ENCODE peak calls at places on chromosomes 11 and 22, in eight cellular contexts. O is cardiac fibroblast, M is tibial artery, W is GM20000, T is HepG2, P is brain microvascular endothelial cell, V is coronary artery, A is A549. B is an unnamed sample.
A peak's percentile ranks its signal among the peaks of the same experiment; 100 is the strongest.

GRCh38 chr11:862028-862703 is 19.5 kb downstream of the TSPAN4 start:
- DNase-seq in T (no peak), P (no peak), V (no peak), A (no peak), M (no peak), W (no peak), O (no peak), B (no peak)

GRCh38 chr11:19766810-19767209 is 54.2 kb downstream of the NAV2 start:
- DNase-seq in V (no peak), O (no peak), W (no peak), M (no peak), T (no peak), A (no peak), P (no peak), B (no peak)

GRCh38 chr22:19873960-19874306 is 19.3 kb upstream of the GNB1L start:
- DNase-seq in A (no peak), T (no peak), V (peak; percentile 72), W (no peak), M (peak; percentile 57), P (no peak), O (no peak), B (no peak)

GRCh38 chr11:116725434-116726221 is 47.2 kb downstream of the BUD13 start:
- DNase-seq in P (peak; percentile 53), O (peak; percentile 72), V (no peak), A (no peak), M (no peak), W (no peak), T (no peak), B (no peak)

GRCh38 chr22:23689414-23689813 is 1.4 kb upstream of the RGL4 start:
- DNase-seq in P (no peak), W (no peak), T (no peak), M (no peak), V (no peak), O (no peak), A (no peak), B (no peak)

GRCh38 chr22:16774911-16775529 is 50.2 kb downstream of the XKR3 start:
- DNase-seq in T (no peak), O (no peak), A (no peak), V (no peak), W (no peak), P (no peak), M (no peak), B (no peak)

GRCh38 chr22:23522642-23523251 is 57.3 kb downstream of the IGLL1 start:
- DNase-seq in O (peak; percentile 49), P (no peak), V (no peak), W (no peak), M (peak; percentile 79), T (peak; percentile 36), A (no peak), B (no peak)

GRCh38 chr11:227824-228223 is 8.3 kb downstream of the SIRT3 start:
- DNase-seq in M (no peak), P (no peak), V (no peak), T (no peak), W (no peak), O (no peak), A (no peak), B (no peak)

GRCh38 chr11:18731949-18732821 is 6.2 kb upstream of the IGSF22 start:
- DNase-seq in P (peak; percentile 50), W (peak; percentile 83), V (no peak), T (no peak), O (peak; percentile 55), A (peak; percentile 84), M (no peak), B (peak; percentile 79)

GRCh38 chr22:26679003-26679629 is 21.7 kb downstream of the MIAT start:
- DNase-seq in V (no peak), T (peak; percentile 43), M (peak; percentile 82), A (peak; percentile 74), W (peak; percentile 78), P (peak; percentile 82), O (peak; percentile 84), B (peak; percentile 79)

GRCh38 chr22:39444937-39445465 is 11.8 kb upstream of the MGAT3 start:
- DNase-seq in P (no peak), T (no peak), W (no peak), V (no peak), A (no peak), M (no peak), O (no peak), B (no peak)

GRCh38 chr22:44364750-44365118 is 52.0 kb upstream of the SHISAL1 start:
- DNase-seq in O (no peak), P (no peak), A (no peak), V (peak; percentile 79), W (no peak), M (no peak), T (no peak), B (no peak)

GRCh38 chr22:24230911-24231656 is 13.8 kb downstream of the GGT5 start:
- DNase-seq in M (peak; percentile 69), T (no peak), A (no peak), O (peak; percentile 19), P (no peak), V (no peak), W (peak; percentile 80), B (peak; percentile 84)

GRCh38 chr11:26865703-26866102 is 128.2 kb upstream of the FIBIN start:
- DNase-seq in M (no peak), W (no peak), P (no peak), O (peak; percentile 18), V (no peak), A (no peak), T (no peak), B (no peak)

GRCh38 chr22:20026204-20026908 is 5.4 kb downstream of the TANGO2 start:
- DNase-seq in O (no peak), A (no peak), M (peak; percentile 41), P (no peak), V (no peak), W (no peak), T (no peak), B (no peak)

GRCh38 chr22:21754523-21755128 is 19.0 kb upstream of the YPEL1 start:
- DNase-seq in A (no peak), P (peak; percentile 22), W (no peak), T (no peak), O (peak; percentile 62), M (no peak), V (no peak), B (no peak)

GRCh38 chr22:50521710-50522109 is 3.7 kb downstream of the SCO2 start:
- DNase-seq in V (no peak), W (no peak), A (no peak), P (no peak), O (no peak), T (no peak), M (no peak), B (no peak)

GRCh38 chr11:7564803-7565202 is 51.0 kb downstream of the PPFIBP2 start:
- DNase-seq in W (no peak), T (no peak), V (no peak), A (no peak), O (no peak), M (no peak), P (no peak), B (no peak)

GRCh38 chr11:59669611-59670009 is 773 bp upstream of the PATL1 start:
- DNase-seq in T (no peak), P (peak; percentile 40), O (peak; percentile 77), A (no peak), M (peak; percentile 73), V (peak; percentile 78), W (no peak), B (no peak)

GRCh38 chr11:65899356-65900124 is 648 bp downstream of the FOSL1 start:
- DNase-seq in V (peak; percentile 90), W (peak; percentile 74), O (peak; percentile 76), A (peak; percentile 75), M (peak; percentile 87), T (peak; percentile 58), P (peak; percentile 71), B (peak; percentile 65)

GRCh38 chr11:70027451-70027850 is 50.7 kb upstream of the ANO1 start:
- DNase-seq in M (no peak), A (no peak), O (no peak), T (no peak), V (peak; percentile 43), W (no peak), P (no peak), B (no peak)

DNA sequence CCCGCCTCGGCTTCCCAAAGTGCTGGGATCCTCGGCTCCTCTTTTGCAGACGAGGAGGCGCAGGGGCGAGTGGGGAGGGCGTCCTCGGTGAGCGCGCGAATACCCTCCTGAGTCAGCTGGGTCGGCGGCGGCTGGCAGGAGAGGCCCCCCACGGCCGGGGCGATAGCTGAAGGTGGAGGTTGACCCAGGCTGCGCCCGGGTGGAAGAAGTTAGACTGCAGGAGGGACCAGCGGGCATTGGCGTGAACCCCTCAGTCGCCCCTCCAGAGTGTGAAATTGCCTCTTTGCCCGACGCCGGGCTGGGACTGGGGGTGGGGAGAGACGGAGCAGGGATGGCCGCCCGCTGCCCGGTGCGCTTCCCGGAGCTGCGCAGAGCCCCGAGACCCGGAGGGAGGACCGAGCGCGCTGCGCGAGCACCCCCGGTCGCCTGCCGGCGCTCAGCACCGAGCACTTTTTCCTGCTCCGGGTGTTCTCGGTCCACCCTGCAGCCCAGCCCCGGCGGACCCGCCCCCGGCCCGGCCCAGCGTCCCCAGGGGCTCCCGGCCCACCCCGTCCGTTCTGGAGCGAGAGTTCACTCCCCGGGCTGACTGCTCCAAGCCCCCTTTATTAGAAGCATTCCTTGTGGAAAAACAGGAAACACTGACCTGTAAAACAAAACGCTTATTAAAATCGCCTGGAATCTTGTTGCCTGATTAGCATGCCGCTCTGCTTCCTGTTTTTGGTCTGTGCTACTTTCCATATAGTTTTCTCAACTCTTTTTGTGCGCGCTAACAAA is 13.7 kb upstream of the CPT1A start:
- DNase-seq in M (peak; percentile 79), O (peak; percentile 41), W (peak; percentile 67), A (no peak), P (no peak), V (no peak), T (no peak), B (peak; percentile 75)
- TF ChIP-seq CTCF in M (peak; percentile 29), O (no peak), W (no peak), A (no peak), P (no peak), V (no peak), T (no peak), B (no peak)

GRCh38 chr11:100930185-100930778 is 199.3 kb downstream of the PGR start:
- DNase-seq in O (peak; percentile 83), T (peak; percentile 46), P (peak; percentile 52), M (no peak), V (no peak), A (peak; percentile 25), W (peak; percentile 7), B (no peak)
- TF ChIP-seq CTCF in O (peak; percentile 41), T (peak; percentile 63), P (no peak), M (peak; percentile 81), V (peak; percentile 43), A (peak; percentile 69), W (no peak), B (peak; percentile 47)

DNA sequence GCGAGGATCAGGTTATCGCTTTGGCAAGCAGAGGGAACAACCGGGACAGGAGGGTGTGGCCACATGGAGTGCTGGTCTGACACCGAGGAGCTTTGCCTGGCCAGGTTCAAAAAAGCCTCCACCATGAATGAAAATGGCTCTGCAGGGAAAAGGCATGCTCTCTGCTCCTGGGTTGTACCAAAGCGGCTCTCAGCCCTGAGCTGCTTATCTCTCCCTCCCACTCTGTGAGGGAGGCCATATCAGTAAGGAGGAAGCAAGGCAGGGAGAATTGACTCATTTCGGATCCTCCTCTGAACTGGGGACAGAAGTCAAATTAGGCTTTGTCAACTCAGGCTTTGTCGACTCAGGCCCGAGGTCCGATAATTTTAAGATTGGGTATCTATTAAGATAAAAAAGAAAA is 82.9 kb upstream of the CRTAM start:
- DNase-seq in P (no peak), M (no peak), W (no peak), A (no peak), O (peak; percentile 50), T (no peak), V (no peak), B (no peak)
- TF ChIP-seq CTCF in P (no peak), M (no peak), W (no peak), A (no peak), O (no peak), T (no peak), V (no peak), B (no peak)

GRCh38 chr11:8786933-8787332 is 104.3 kb downstream of the RPL27A start:
- DNase-seq in T (no peak), W (no peak), O (peak; percentile 45), M (no peak), V (no peak), A (no peak), P (no peak), B (no peak)
- TF ChIP-seq CTCF in T (no peak), W (no peak), O (no peak), M (peak; percentile 32), V (no peak), A (no peak), P (peak; percentile 38), B (no peak)